ENCODE peak calls at places on chromosomes 4 and X, in eight cellular contexts. One of them, this sample, is unnamed.

GRCh38 chr4:98658287-98659105 is at the start of gene TSPAN5:
- DNase-seq in GM23248: peak
- DNase-seq in CD8-positive, alpha-beta T cell: peak
- DNase-seq in tibial artery: peak
- DNase-seq in Karpas-422: peak
- DNase-seq in left lung: peak
- DNase-seq in tibial nerve: peak
- DNase-seq in naive thymus-derived CD4-positive, alpha-beta T cell: peak
- DNase-seq in this sample: peak

GRCh38 chr4:110361921-110362320 is 114.0 kb upstream of the ENPEP start:
- DNase-seq in left lung: no peak
- DNase-seq in CD8-positive, alpha-beta T cell: no peak
- DNase-seq in Karpas-422: no peak
- DNase-seq in naive thymus-derived CD4-positive, alpha-beta T cell: no peak
- DNase-seq in GM23248: peak
- DNase-seq in tibial nerve: no peak
- DNase-seq in tibial artery: no peak
- DNase-seq in this sample: no peak

GRCh38 chrX:73992019-73992418 is 312.0 kb upstream of the ZCCHC13 start:
- DNase-seq in Karpas-422: no peak
- DNase-seq in left lung: no peak
- DNase-seq in tibial nerve: no peak
- DNase-seq in naive thymus-derived CD4-positive, alpha-beta T cell: no peak
- DNase-seq in CD8-positive, alpha-beta T cell: no peak
- DNase-seq in GM23248: no peak
- DNase-seq in tibial artery: no peak
- DNase-seq in this sample: no peak

GRCh38 chrX:148498067-148498466 is 2.4 kb upstream of the AFF2 start:
- DNase-seq in tibial nerve: no peak
- DNase-seq in CD8-positive, alpha-beta T cell: no peak
- DNase-seq in tibial artery: no peak
- DNase-seq in left lung: peak
- DNase-seq in GM23248: no peak
- DNase-seq in naive thymus-derived CD4-positive, alpha-beta T cell: no peak
- DNase-seq in Karpas-422: no peak
- DNase-seq in this sample: no peak

GRCh38 chrX:116232833-116233232 is 62.3 kb downstream of the AGTR2 start:
- DNase-seq in left lung: no peak
- DNase-seq in GM23248: peak
- DNase-seq in CD8-positive, alpha-beta T cell: no peak
- DNase-seq in Karpas-422: no peak
- DNase-seq in naive thymus-derived CD4-positive, alpha-beta T cell: no peak
- DNase-seq in tibial artery: no peak
- DNase-seq in tibial nerve: no peak
- DNase-seq in this sample: no peak

GRCh38 chr4:188781655-188782054 is 642.4 kb downstream of the TRIML1 start:
- DNase-seq in CD8-positive, alpha-beta T cell: no peak
- DNase-seq in left lung: no peak
- DNase-seq in Karpas-422: peak
- DNase-seq in tibial artery: no peak
- DNase-seq in naive thymus-derived CD4-positive, alpha-beta T cell: no peak
- DNase-seq in GM23248: peak
- DNase-seq in tibial nerve: no peak
- DNase-seq in this sample: no peak

GRCh38 chr4:143046454-143046853 is 138.3 kb upstream of the USP38 start:
- DNase-seq in left lung: no peak
- DNase-seq in Karpas-422: no peak
- DNase-seq in naive thymus-derived CD4-positive, alpha-beta T cell: no peak
- DNase-seq in tibial artery: no peak
- DNase-seq in CD8-positive, alpha-beta T cell: no peak
- DNase-seq in GM23248: peak
- DNase-seq in tibial nerve: no peak
- DNase-seq in this sample: no peak

GRCh38 chr4:150217192-150217591 is 138.9 kb downstream of the DCLK2 start:
- DNase-seq in GM23248: peak
- DNase-seq in naive thymus-derived CD4-positive, alpha-beta T cell: no peak
- DNase-seq in CD8-positive, alpha-beta T cell: no peak
- DNase-seq in tibial nerve: no peak
- DNase-seq in Karpas-422: peak
- DNase-seq in left lung: no peak
- DNase-seq in tibial artery: no peak
- DNase-seq in this sample: peak

GRCh38 chr4:178314287-178314686 is 872.0 kb upstream of the AGA start:
- DNase-seq in CD8-positive, alpha-beta T cell: no peak
- DNase-seq in tibial artery: no peak
- DNase-seq in left lung: no peak
- DNase-seq in naive thymus-derived CD4-positive, alpha-beta T cell: no peak
- DNase-seq in Karpas-422: no peak
- DNase-seq in tibial nerve: no peak
- DNase-seq in GM23248: no peak
- DNase-seq in this sample: no peak

GRCh38 chr4:76426272-76426671 is 5.3 kb upstream of the CCDC158 start:
- DNase-seq in left lung: no peak
- DNase-seq in Karpas-422: no peak
- DNase-seq in naive thymus-derived CD4-positive, alpha-beta T cell: no peak
- DNase-seq in CD8-positive, alpha-beta T cell: no peak
- DNase-seq in GM23248: no peak
- DNase-seq in tibial artery: no peak
- DNase-seq in tibial nerve: no peak
- DNase-seq in this sample: no peak

GRCh38 chr4:112704991-112705845 is 68.3 kb downstream of the LARP7 start:
- DNase-seq in GM23248: peak
- DNase-seq in tibial artery: peak
- DNase-seq in CD8-positive, alpha-beta T cell: no peak
- DNase-seq in tibial nerve: peak
- DNase-seq in left lung: no peak
- DNase-seq in Karpas-422: no peak
- DNase-seq in naive thymus-derived CD4-positive, alpha-beta T cell: no peak
- DNase-seq in this sample: peak

GRCh38 chr4:18570370-18570769 is 548.8 kb upstream of the LCORL start:
- DNase-seq in Karpas-422: no peak
- DNase-seq in tibial artery: no peak
- DNase-seq in tibial nerve: no peak
- DNase-seq in CD8-positive, alpha-beta T cell: no peak
- DNase-seq in GM23248: no peak
- DNase-seq in left lung: no peak
- DNase-seq in naive thymus-derived CD4-positive, alpha-beta T cell: no peak
- DNase-seq in this sample: no peak

GRCh38 chrX:100895365-100896075 is 21.4 kb upstream of the NOX1 start:
- DNase-seq in Karpas-422: peak
- DNase-seq in left lung: no peak
- DNase-seq in tibial artery: no peak
- DNase-seq in CD8-positive, alpha-beta T cell: no peak
- DNase-seq in naive thymus-derived CD4-positive, alpha-beta T cell: no peak
- DNase-seq in tibial nerve: peak
- DNase-seq in GM23248: peak
- DNase-seq in this sample: no peak

GRCh38 chr4:10011277-10011676 is 10.0 kb downstream of the SLC2A9 start:
- DNase-seq in left lung: no peak
- DNase-seq in tibial artery: no peak
- DNase-seq in naive thymus-derived CD4-positive, alpha-beta T cell: no peak
- DNase-seq in CD8-positive, alpha-beta T cell: no peak
- DNase-seq in Karpas-422: no peak
- DNase-seq in tibial nerve: no peak
- DNase-seq in GM23248: no peak
- DNase-seq in this sample: no peak

GRCh38 chr4:13919021-13919441 is 291.5 kb upstream of the BOD1L1 start:
- DNase-seq in GM23248: peak
- DNase-seq in naive thymus-derived CD4-positive, alpha-beta T cell: no peak
- DNase-seq in CD8-positive, alpha-beta T cell: no peak
- DNase-seq in left lung: no peak
- DNase-seq in tibial nerve: no peak
- DNase-seq in Karpas-422: no peak
- DNase-seq in tibial artery: no peak
- DNase-seq in this sample: no peak

DNA sequence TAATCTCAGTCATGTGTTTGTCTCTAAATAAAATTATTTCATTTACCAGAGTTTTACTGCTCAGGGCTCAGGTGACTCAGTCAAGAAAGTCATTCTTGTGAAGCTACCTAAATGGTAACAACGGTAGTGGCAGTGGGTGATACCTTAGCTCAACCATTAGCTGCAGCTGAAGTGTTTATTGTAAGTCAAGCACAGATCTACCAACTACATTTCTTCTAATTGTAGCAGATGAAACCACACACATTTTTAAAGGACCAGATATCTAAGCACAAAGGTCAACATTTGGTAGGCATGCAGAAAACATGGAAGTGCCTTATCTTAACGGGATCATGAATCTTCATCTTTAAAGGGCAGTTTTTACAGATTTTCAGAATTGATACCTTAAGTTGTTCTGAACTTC is 79.1 kb downstream of the FAT4 start:
- DNase-seq in left lung: no peak
- DNase-seq in GM23248: no peak
- DNase-seq in tibial nerve: no peak
- DNase-seq in naive thymus-derived CD4-positive, alpha-beta T cell: no peak
- DNase-seq in tibial artery: no peak
- DNase-seq in Karpas-422: no peak
- DNase-seq in CD8-positive, alpha-beta T cell: no peak
- DNase-seq in this sample: no peak
- H3K27ac ChIP-seq in left lung: no peak
- H3K27ac ChIP-seq in GM23248: no peak
- H3K27ac ChIP-seq in tibial nerve: no peak
- H3K27ac ChIP-seq in naive thymus-derived CD4-positive, alpha-beta T cell: no peak
- H3K27ac ChIP-seq in tibial artery: peak
- H3K27ac ChIP-seq in Karpas-422: no peak
- H3K27ac ChIP-seq in CD8-positive, alpha-beta T cell: no peak
- H3K27ac ChIP-seq in this sample: no peak

DNA sequence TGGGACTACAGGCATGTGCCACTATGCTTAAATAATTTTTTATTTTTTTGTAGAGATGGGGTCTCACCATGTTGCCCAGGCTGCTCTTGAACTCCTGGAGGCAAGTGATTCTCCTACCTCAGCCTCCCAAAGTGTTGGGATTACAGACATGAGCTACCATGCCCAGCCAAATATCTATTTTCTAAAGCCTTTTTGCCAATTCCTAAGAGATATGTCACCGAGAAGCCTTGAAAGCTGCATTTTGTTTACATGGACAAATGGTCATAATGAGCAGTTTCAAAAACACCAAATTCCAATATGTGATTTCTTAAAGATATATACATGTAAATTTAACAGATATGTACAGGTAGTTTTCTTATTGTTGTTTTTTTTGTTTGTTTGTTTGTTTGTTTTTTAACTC is 33.0 kb upstream of the PGRMC2 start:
- DNase-seq in left lung: no peak
- DNase-seq in GM23248: peak
- DNase-seq in tibial nerve: no peak
- DNase-seq in tibial artery: no peak
- DNase-seq in CD8-positive, alpha-beta T cell: no peak
- DNase-seq in naive thymus-derived CD4-positive, alpha-beta T cell: no peak
- DNase-seq in Karpas-422: no peak
- DNase-seq in this sample: no peak
- H3K27ac ChIP-seq in left lung: no peak
- H3K27ac ChIP-seq in GM23248: peak
- H3K27ac ChIP-seq in tibial nerve: no peak
- H3K27ac ChIP-seq in tibial artery: no peak
- H3K27ac ChIP-seq in CD8-positive, alpha-beta T cell: no peak
- H3K27ac ChIP-seq in naive thymus-derived CD4-positive, alpha-beta T cell: no peak
- H3K27ac ChIP-seq in Karpas-422: no peak
- H3K27ac ChIP-seq in this sample: no peak

GRCh38 chr4:183483997-183484396 is 20.9 kb upstream of the ING2 start:
- DNase-seq in tibial nerve: no peak
- DNase-seq in GM23248: no peak
- DNase-seq in tibial artery: no peak
- DNase-seq in CD8-positive, alpha-beta T cell: no peak
- DNase-seq in Karpas-422: no peak
- DNase-seq in left lung: no peak
- DNase-seq in naive thymus-derived CD4-positive, alpha-beta T cell: no peak
- DNase-seq in this sample: no peak

GRCh38 chr4:183478123-183478522 is 26.7 kb upstream of the ING2 start:
- DNase-seq in Karpas-422: no peak
- DNase-seq in CD8-positive, alpha-beta T cell: no peak
- DNase-seq in naive thymus-derived CD4-positive, alpha-beta T cell: no peak
- DNase-seq in left lung: no peak
- DNase-seq in tibial nerve: no peak
- DNase-seq in GM23248: peak
- DNase-seq in tibial artery: no peak
- DNase-seq in this sample: no peak

DNA sequence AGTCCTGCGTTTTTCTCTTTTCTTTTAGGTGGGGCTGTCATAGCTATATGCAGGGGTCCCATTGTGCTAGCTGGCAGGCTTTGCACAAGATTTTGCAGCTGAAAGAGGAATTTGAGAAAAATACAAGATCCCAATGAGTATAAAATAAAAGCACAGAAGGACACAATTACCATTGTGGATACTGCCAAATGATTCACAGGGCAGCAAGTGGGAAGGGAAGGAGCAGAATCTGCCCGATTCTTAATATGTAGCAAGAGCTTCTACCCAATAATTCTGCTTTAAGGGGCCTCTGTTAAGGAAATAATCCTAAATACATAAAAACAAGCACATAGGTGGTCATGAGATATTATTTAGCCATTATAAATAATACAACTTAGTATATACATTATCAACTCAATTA is 25.9 kb upstream of the ING2 start:
- DNase-seq in naive thymus-derived CD4-positive, alpha-beta T cell: no peak
- DNase-seq in GM23248: peak
- DNase-seq in left lung: no peak
- DNase-seq in tibial artery: no peak
- DNase-seq in CD8-positive, alpha-beta T cell: no peak
- DNase-seq in Karpas-422: no peak
- DNase-seq in tibial nerve: no peak
- DNase-seq in this sample: no peak
- H3K27ac ChIP-seq in naive thymus-derived CD4-positive, alpha-beta T cell: no peak
- H3K27ac ChIP-seq in GM23248: no peak
- H3K27ac ChIP-seq in left lung: no peak
- H3K27ac ChIP-seq in tibial artery: no peak
- H3K27ac ChIP-seq in CD8-positive, alpha-beta T cell: no peak
- H3K27ac ChIP-seq in Karpas-422: no peak
- H3K27ac ChIP-seq in tibial nerve: no peak
- H3K27ac ChIP-seq in this sample: no peak

GRCh38 chr4:6762244-6762615 is 20.3 kb upstream of the KIAA0232 start:
- DNase-seq in GM23248: no peak
- DNase-seq in tibial artery: no peak
- DNase-seq in tibial nerve: no peak
- DNase-seq in CD8-positive, alpha-beta T cell: no peak
- DNase-seq in left lung: no peak
- DNase-seq in Karpas-422: no peak
- DNase-seq in naive thymus-derived CD4-positive, alpha-beta T cell: no peak
- DNase-seq in this sample: no peak
- H3K27ac ChIP-seq in GM23248: no peak
- H3K27ac ChIP-seq in tibial artery: no peak
- H3K27ac ChIP-seq in tibial nerve: no peak
- H3K27ac ChIP-seq in CD8-positive, alpha-beta T cell: no peak
- H3K27ac ChIP-seq in left lung: no peak
- H3K27ac ChIP-seq in Karpas-422: no peak
- H3K27ac ChIP-seq in naive thymus-derived CD4-positive, alpha-beta T cell: no peak
- H3K27ac ChIP-seq in this sample: peak

This sample was measured in substantia nigra.